ENCODE peak calls at places on chromosome 1, in seven cellular contexts. E is NCI-H1417; J is glomerular endothelial cell; Y is activated CD8-positive, alpha-beta T cell treated with anti-CD3 and anti-CD28 coated beads for 36 hours; W is testis; K is pulmonary artery endothelial cell; O is aorta. C is an unnamed sample.

GRCh38 chr1:108570128-108570527 is 10.2 kb downstream of the EEIG2 start:
- DNase-seq in O (no peak), K (no peak), Y (peak), E (no peak), W (peak), J (no peak), C (no peak)

GRCh38 chr1:57278558-57278957 is 145.3 kb downstream of the DAB1 start:
- DNase-seq in E (no peak), Y (no peak), J (no peak), K (no peak), O (no peak), W (no peak), C (no peak)

GRCh38 chr1:6600410-6601048 is 2.1 kb downstream of the KLHL21 start:
- DNase-seq in Y (no peak), W (no peak), O (no peak), J (no peak), K (no peak), E (no peak), C (no peak)

GRCh38 chr1:58035523-58035922 is 511.0 kb downstream of the OMA1 start:
- DNase-seq in W (no peak), O (no peak), E (no peak), K (no peak), J (no peak), Y (no peak), C (no peak)

GRCh38 chr1:94042388-94042787 is 78.6 kb downstream of the ABCA4 start:
- DNase-seq in O (no peak), J (no peak), Y (no peak), W (no peak), K (no peak), E (no peak), C (no peak)

GRCh38 chr1:47675721-47676120 is 237.9 kb downstream of the FOXD2 start:
- DNase-seq in Y (no peak), W (peak), O (no peak), E (no peak), K (no peak), J (no peak), C (no peak)

GRCh38 chr1:179081696-179082307 is at the start of gene TOR3A:
- DNase-seq in E (peak), Y (peak), J (peak), K (peak), W (peak), O (peak), C (peak)

GRCh38 chr1:159922499-159923202 is 2.7 kb downstream of the TAGLN2 start:
- DNase-seq in Y (no peak), J (no peak), W (no peak), E (no peak), K (no peak), O (peak), C (no peak)

GRCh38 chr1:3494321-3495308 is 40.1 kb downstream of the ARHGEF16 start:
- DNase-seq in W (no peak), K (no peak), E (peak), J (no peak), Y (no peak), O (no peak), C (no peak)

GRCh38 chr1:40027647-40028046 is 12.9 kb upstream of the CAP1 start:
- DNase-seq in K (no peak), Y (no peak), E (no peak), W (no peak), O (no peak), J (no peak), C (no peak)

GRCh38 chr1:15152318-15153183 is 996 bp upstream of the TMEM51 start:
- DNase-seq in Y (peak), K (peak), E (peak), J (peak), W (peak), O (peak), C (no peak)

GRCh38 chr1:2236695-2237677 is 8.9 kb downstream of the SKI start:
- DNase-seq in W (peak), E (peak), K (no peak), O (peak), J (no peak), Y (peak), C (no peak)

GRCh38 chr1:235908742-235909520 is 42.2 kb upstream of the LYST start:
- DNase-seq in K (no peak), J (peak), W (no peak), Y (no peak), E (no peak), O (no peak), C (no peak)

GRCh38 chr1:24925082-24925779 is 4.8 kb downstream of the RUNX3 start:
- DNase-seq in O (no peak), W (no peak), Y (peak), E (no peak), K (no peak), J (no peak), C (no peak)

GRCh38 chr1:207421078-207421477 is 33.0 kb upstream of the CR2 start:
- DNase-seq in K (no peak), E (no peak), Y (no peak), O (no peak), J (no peak), W (no peak), C (no peak)

GRCh38 chr1:66725885-66726665 is 26.2 kb upstream of the DYNLT5 start:
- DNase-seq in E (peak), K (peak), O (peak), J (peak), Y (peak), W (peak), C (no peak)

GRCh38 chr1:3423245-3423829 is 31.1 kb upstream of the ARHGEF16 start:
- DNase-seq in E (no peak), W (peak), K (no peak), Y (no peak), O (peak), J (no peak), C (no peak)

GRCh38 chr1:95098196-95098595 is 19.0 kb upstream of the TLCD4 start:
- DNase-seq in J (no peak), O (no peak), W (no peak), Y (no peak), K (no peak), E (no peak), C (no peak)

GRCh38 chr1:234656981-234657651 is 47.1 kb upstream of the IRF2BP2 start:
- DNase-seq in K (peak), E (no peak), Y (peak), O (no peak), J (peak), W (no peak), C (no peak)

GRCh38 chr1:220564216-220564615 is 36.3 kb downstream of the MARK1 start:
- DNase-seq in O (no peak), K (no peak), W (no peak), Y (no peak), J (no peak), E (no peak), C (no peak)

GRCh38 chr1:167564592-167564991 is 11.0 kb upstream of the CREG1 start:
- DNase-seq in Y (no peak), O (no peak), W (no peak), J (no peak), K (no peak), E (no peak), C (no peak)

GRCh38 chr1:110875216-110875731 is 2.3 kb downstream of the CD53 start:
- DNase-seq in W (no peak), E (no peak), O (no peak), J (no peak), Y (peak), K (no peak), C (no peak)

GRCh38 chr1:155253797-155254196 is 1.5 kb downstream of the ENTREP3 start:
- DNase-seq in K (no peak), O (no peak), W (no peak), J (no peak), E (no peak), Y (no peak), C (no peak)

GRCh38 chr1:39892611-39893595 is 8.8 kb downstream of the MYCL start:
- DNase-seq in E (peak), O (no peak), J (no peak), W (no peak), K (no peak), Y (no peak), C (no peak)

GRCh38 chr1:111618953-111619634 is 495 bp upstream of the RAP1A start:
- DNase-seq in Y (no peak), J (no peak), K (no peak), O (no peak), E (no peak), W (no peak), C (no peak)

GRCh38 chr1:203480525-203481084 is 5.0 kb downstream of the PRELP start:
- DNase-seq in J (peak), E (peak), O (peak), W (peak), K (no peak), Y (peak), C (no peak)

GRCh38 chr1:26278835-26279597 is 870 bp upstream of the SH3BGRL3 start:
- DNase-seq in E (no peak), J (no peak), W (no peak), O (peak), K (no peak), Y (peak), C (no peak)

GRCh38 chr1:37323486-37324377 is 150.6 kb upstream of the ZC3H12A start:
- DNase-seq in Y (peak), E (no peak), K (no peak), W (peak), O (no peak), J (no peak), C (no peak)